ENCODE peak calls at places on chromosomes 4 and X, in four cellular contexts. Z is HepG2, P is WTC11, L is GM12878. W is an unnamed sample.
A peak's percentile ranks its signal among the peaks of the same experiment; 100 is the strongest.

GRCh38 chrX:16512401-16512776 is 137.6 kb upstream of the S100G start:
- DNase-seq in Z (peak; percentile 6), P (no peak), L (no peak), W (no peak)

GRCh38 chr4:75135068-75135825 is 202.3 kb downstream of the PARM1 start:
- DNase-seq in Z (no peak), P (no peak), L (peak; percentile 16), W (no peak)

GRCh38 chr4:28518781-28519180 is 1658.1 kb downstream of the STIM2 start:
- DNase-seq in Z (no peak), P (no peak), L (no peak), W (no peak)

GRCh38 chr4:184427093-184427492 is 47.3 kb downstream of the IRF2 start:
- DNase-seq in Z (no peak), P (no peak), L (no peak), W (no peak)

GRCh38 chr4:107035711-107036601 is at the start of gene DKK2:
- DNase-seq in Z (no peak), P (peak; percentile 30), L (no peak), W (no peak)

GRCh38 chr4:111937368-111937767 is 207.9 kb upstream of the FAM241A start:
- DNase-seq in Z (peak; percentile 51), P (no peak), L (no peak), W (no peak)

GRCh38 chr4:26248647-26249046 is 72.2 kb upstream of the RBPJ start:
- DNase-seq in Z (no peak), P (no peak), L (no peak), W (no peak)

GRCh38 chrX:71618787-71619186 is 476 bp upstream of the CXCR3 start:
- DNase-seq in Z (no peak), P (no peak), L (no peak), W (no peak)

GRCh38 chr4:13240066-13240465 is 244.1 kb downstream of the RAB28 start:
- DNase-seq in Z (no peak), P (no peak), L (no peak), W (no peak)

GRCh38 chrX:21946925-21947641 is 6.6 kb downstream of the SMS start:
- DNase-seq in Z (no peak), P (peak; percentile 20), L (no peak), W (no peak)

GRCh38 chrX:101409043-101409442 is 1.0 kb downstream of the HNRNPH2 start:
- DNase-seq in Z (no peak), P (no peak), L (no peak), W (no peak)

GRCh38 chrX:39167791-39168190 is 366.5 kb downstream of the MID1IP1 start:
- DNase-seq in Z (no peak), P (no peak), L (no peak), W (no peak)

GRCh38 chr4:83582289-83582756 is 46.4 kb downstream of the GPAT3 start:
- DNase-seq in Z (no peak), P (no peak), L (no peak), W (no peak)

GRCh38 chr4:7960017-7960789 is 20.5 kb upstream of the AFAP1 start:
- DNase-seq in Z (no peak), P (no peak), L (no peak), W (no peak)

GRCh38 chr4:7213802-7214201 is 21.5 kb downstream of the SORCS2 start:
- DNase-seq in Z (no peak), P (no peak), L (no peak), W (no peak)

GRCh38 chr4:1375761-1376322 is 28.8 kb downstream of the UVSSA start:
- DNase-seq in Z (no peak), P (peak; percentile 5), L (no peak), W (no peak)

GRCh38 chrX:107632291-107632690 is 4.0 kb downstream of the PRPS1 start:
- DNase-seq in Z (no peak), P (no peak), L (no peak), W (no peak)

GRCh38 chr4:55172694-55173287 is 47.4 kb upstream of the KDR start:
- DNase-seq in Z (no peak), P (no peak), L (no peak), W (no peak)

GRCh38 chr4:72323227-72323626 is 245.8 kb downstream of the ADAMTS3 start:
- DNase-seq in Z (no peak), P (no peak), L (no peak), W (no peak)

GRCh38 chr4:4820264-4820663 is 39.2 kb upstream of the MSX1 start:
- DNase-seq in Z (no peak), P (no peak), L (no peak), W (no peak)

GRCh38 chr4:57136281-57136680 is 26.1 kb upstream of the IGFBP7 start:
- DNase-seq in Z (no peak), P (no peak), L (no peak), W (no peak)
- TF ChIP-seq CBFB in Z (no peak), P (no peak), L (no peak), W (no peak)

DNA sequence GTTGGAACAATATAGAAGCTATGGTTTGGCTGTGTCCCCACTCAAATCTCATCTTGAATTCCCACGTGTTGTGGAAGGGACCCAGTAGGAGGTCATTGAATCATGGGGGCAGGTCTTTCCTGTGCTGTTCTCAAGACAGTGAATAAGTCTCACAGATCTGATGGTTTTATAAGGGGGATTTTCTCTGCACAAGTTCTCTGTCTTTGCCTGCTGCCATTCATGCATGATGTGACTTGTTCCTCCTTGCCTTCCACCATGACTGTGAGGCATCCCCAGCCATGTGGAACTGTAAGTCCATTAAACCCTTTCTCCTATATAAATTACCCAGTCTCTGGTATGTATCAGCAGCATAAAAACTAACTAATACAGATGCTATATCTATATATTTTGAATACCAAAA is 135.2 kb upstream of the EDNRA start:
- DNase-seq in Z (no peak), P (no peak), L (no peak), W (no peak)
- TF ChIP-seq CBFB in Z (no peak), P (no peak), L (no peak), W (no peak)

DNA sequence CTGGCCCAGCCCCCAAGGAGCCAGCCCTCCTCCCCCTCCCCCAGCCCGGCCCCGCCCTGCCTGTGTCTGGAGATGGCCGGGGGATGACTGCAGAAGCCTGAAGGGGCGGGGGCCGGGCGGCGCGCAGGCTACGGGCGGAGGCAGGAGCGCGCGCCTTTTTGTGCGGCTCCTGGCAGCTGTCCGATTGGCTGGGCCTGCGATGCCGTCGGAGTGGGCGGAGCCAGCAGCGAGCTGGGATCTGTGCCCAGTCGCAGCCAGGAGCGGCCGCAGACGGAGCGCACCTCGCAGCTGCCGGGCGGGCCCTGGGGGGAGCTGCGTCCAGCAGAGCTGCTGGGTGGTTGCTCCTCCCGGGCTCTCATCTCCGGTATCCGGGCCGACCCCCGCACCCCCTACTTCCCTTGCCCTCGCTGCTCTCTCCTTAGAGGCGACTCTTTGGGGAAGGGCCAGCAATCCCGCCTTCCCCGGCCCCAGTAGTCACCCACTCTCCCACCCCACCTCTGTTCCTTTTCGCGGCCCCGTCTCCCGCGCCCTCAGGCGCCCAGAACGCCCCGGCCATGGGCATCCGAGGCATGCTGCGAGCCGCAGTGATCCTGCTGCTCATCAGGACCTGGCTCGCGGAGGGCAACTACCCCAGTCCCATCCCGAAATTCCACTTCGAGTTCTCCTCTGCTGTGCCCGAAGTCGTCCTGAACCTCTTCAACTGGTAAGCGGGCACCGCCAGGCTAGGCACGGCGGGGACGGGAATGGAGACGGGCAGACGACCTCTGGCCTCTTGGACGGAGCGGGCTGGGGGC is at the start of gene GABRQ:
- DNase-seq in Z (no peak), P (peak; percentile 90), L (no peak), W (peak; percentile 91)
- TF ChIP-seq CBFB in Z (no peak), P (no peak), L (no peak), W (no peak)

GRCh38 chrX:120559799-120560198 is 963 bp downstream of the CUL4B start:
- DNase-seq in Z (no peak), P (no peak), L (no peak), W (no peak)
- TF ChIP-seq CBFB in Z (no peak), P (no peak), L (no peak), W (no peak)